ENCODE peak calls at places on chromosomes 1 and 21, in seven cellular contexts. P, H, R, J, Q, I and W are unnamed samples.

GRCh38 chr21:31974454-31974985 is 101.7 kb downstream of the HUNK start:
- DNase-seq in Q (peak), J (no peak), R (peak), I (no peak), H (peak), P (no peak), W (no peak)

GRCh38 chr21:33025106-33025470 is 647 bp upstream of the OLIG2 start:
- DNase-seq in H (peak), R (no peak), J (no peak), P (no peak), Q (peak), I (no peak), W (no peak)

GRCh38 chr1:24714859-24715520 is 30.3 kb upstream of the CLIC4 start:
- DNase-seq in I (no peak), Q (no peak), P (no peak), J (no peak), H (peak), R (no peak), W (no peak)

GRCh38 chr1:221991221-221991620 is 249.3 kb upstream of the DUSP10 start:
- DNase-seq in J (no peak), I (no peak), H (no peak), Q (no peak), R (no peak), P (no peak), W (no peak)

GRCh38 chr1:25204797-25205441 is 27.4 kb downstream of the SYF2 start:
- DNase-seq in H (peak), Q (peak), R (no peak), J (peak), P (peak), I (no peak), W (peak)

GRCh38 chr1:4700801-4701200 is 46.4 kb downstream of the AJAP1 start:
- DNase-seq in Q (no peak), H (peak), I (no peak), P (no peak), J (peak), R (no peak), W (no peak)

GRCh38 chr1:41673806-41674205 is 189.3 kb upstream of the EDN2 start:
- DNase-seq in J (no peak), R (no peak), H (no peak), Q (no peak), I (no peak), P (no peak), W (no peak)

GRCh38 chr1:52368383-52369172 is 2.6 kb upstream of the CC2D1B start:
- DNase-seq in I (peak), P (no peak), R (peak), Q (peak), H (peak), J (peak), W (peak)

GRCh38 chr21:41124626-41125240 is 43.2 kb upstream of the BACE2 start:
- DNase-seq in H (no peak), Q (no peak), I (no peak), J (no peak), P (no peak), R (no peak), W (no peak)

GRCh38 chr1:201748331-201748730 is 80.6 kb upstream of the IPO9 start:
- DNase-seq in P (peak), Q (peak), I (no peak), J (no peak), R (no peak), H (no peak), W (no peak)

GRCh38 chr21:37860416-37860815 is 55.8 kb downstream of the KCNJ6 start:
- DNase-seq in J (no peak), I (no peak), R (no peak), Q (no peak), P (no peak), H (no peak), W (no peak)

GRCh38 chr1:183093821-183094287 is 70.6 kb downstream of the LAMC1 start:
- DNase-seq in I (no peak), R (no peak), H (no peak), P (peak), J (no peak), Q (peak), W (no peak)

GRCh38 chr21:33433425-33434114 is 30.4 kb downstream of the IFNGR2 start:
- DNase-seq in Q (no peak), R (no peak), J (no peak), P (no peak), H (peak), I (no peak), W (no peak)

GRCh38 chr1:204574856-204575145 is 58.6 kb downstream of the MDM4 start:
- DNase-seq in J (no peak), Q (no peak), I (no peak), P (no peak), R (no peak), H (no peak), W (no peak)

GRCh38 chr1:39729030-39729429 is 9.7 kb upstream of the PPIE start:
- DNase-seq in Q (no peak), H (no peak), J (no peak), P (no peak), R (no peak), I (no peak), W (no peak)

GRCh38 chr1:17475729-17476128 is 36.3 kb upstream of the RCC2 start:
- DNase-seq in P (peak), Q (no peak), J (no peak), H (no peak), R (no peak), I (no peak), W (peak)

GRCh38 chr1:2950926-2951305 is 70.4 kb upstream of the ACTRT2 start:
- DNase-seq in J (no peak), H (no peak), R (no peak), P (no peak), Q (no peak), I (peak), W (no peak)

GRCh38 chr21:14088391-14088790 is 122.4 kb downstream of the LIPI start:
- DNase-seq in P (no peak), J (no peak), Q (no peak), H (no peak), R (no peak), I (no peak), W (no peak)

GRCh38 chr1:7941437-7941793 is 776 bp upstream of the TNFRSF9 start:
- DNase-seq in R (no peak), H (no peak), P (no peak), Q (no peak), J (no peak), I (no peak), W (peak)

GRCh38 chr1:234611153-234611798 is 1.3 kb upstream of the IRF2BP2 start:
- DNase-seq in Q (peak), J (peak), P (no peak), H (peak), R (no peak), I (no peak), W (peak)

GRCh38 chr1:152167835-152168534 is 9.0 kb upstream of the RPTN start:
- DNase-seq in P (peak), R (no peak), Q (peak), J (peak), I (no peak), H (no peak), W (peak)

GRCh38 chr1:150233359-150234308 is 2.3 kb downstream of the ANP32E start:
- DNase-seq in H (peak), J (peak), Q (peak), I (no peak), P (no peak), R (no peak), W (peak)

GRCh38 chr1:177360791-177361190 is 190.0 kb downstream of the BRINP2 start:
- DNase-seq in P (no peak), R (no peak), J (no peak), H (no peak), Q (no peak), I (no peak), W (no peak)

GRCh38 chr1:54716299-54717047 is 812 bp downstream of the TTC4 start:
- DNase-seq in I (no peak), Q (no peak), R (no peak), H (no peak), P (peak), J (no peak), W (no peak)

GRCh38 chr1:12245116-12245515 is 15.3 kb downstream of the VPS13D start:
- DNase-seq in Q (no peak), R (no peak), H (no peak), J (no peak), I (no peak), P (no peak), W (peak)

GRCh38 chr1:42576935-42577334 is 81.3 kb upstream of the PPIH start:
- DNase-seq in Q (no peak), P (no peak), H (no peak), R (no peak), J (no peak), I (no peak), W (no peak)

GRCh38 chr1:205071801-205072200 is 12.5 kb downstream of the TMEM81 start:
- DNase-seq in J (no peak), H (peak), I (no peak), Q (no peak), R (no peak), P (no peak), W (no peak)

GRCh38 chr1:230425252-230426061 is 675 bp downstream of the PGBD5 start:
- DNase-seq in R (no peak), I (no peak), J (no peak), Q (no peak), H (no peak), P (no peak), W (peak)

GRCh38 chr1:220579317-220579716 is 51.4 kb downstream of the MARK1 start:
- DNase-seq in Q (no peak), P (no peak), H (no peak), I (no peak), R (no peak), J (no peak), W (no peak)

GRCh38 chr1:64974288-64974825 is 8.0 kb upstream of the JAK1 start:
- DNase-seq in P (no peak), R (no peak), H (no peak), J (no peak), Q (no peak), I (no peak), W (no peak)

GRCh38 chr1:84164567-84165021 is 20.5 kb downstream of the PRKACB start:
- DNase-seq in R (no peak), I (no peak), J (no peak), Q (no peak), P (no peak), H (peak), W (peak)

GRCh38 chr1:57422271-57423134 is 1.4 kb downstream of the DAB1 start:
- DNase-seq in P (no peak), Q (peak), J (no peak), H (peak), I (no peak), R (no peak), W (peak)

GRCh38 chr1:84375965-84376910 is 22.0 kb upstream of the DNASE2B start:
- DNase-seq in R (no peak), I (no peak), P (no peak), H (no peak), J (no peak), Q (no peak), W (no peak)